ENCODE peak calls at places on chromosome 1, in nine cellular contexts. Z is tibial artery; P is mesendoderm; L is kidney epithelial cell; V is CD8-positive, alpha-beta memory T cell; I is testis; Y is lower lobe of right lung; O is colonic mucosa; H is Peyer's patch. E is an unnamed sample. For H3K27me3, the result is how much of the 10 kb centered on the place peaks cover.

GRCh38 chr1:21927531-21928237 is 9.4 kb downstream of the HSPG2 start:
- DNase-seq in P (no peak), Z (peak), O (peak), V (no peak), I (peak), H (peak), Y (no peak), L (no peak), E (no peak)

GRCh38 chr1:40803902-40804301 is 20.3 kb downstream of the KCNQ4 start:
- DNase-seq in I (no peak), H (no peak), V (no peak), Y (no peak), L (no peak), O (no peak), P (no peak), Z (no peak), E (no peak)

GRCh38 chr1:245365621-245366020 is 210.8 kb downstream of the KIF26B start:
- DNase-seq in Z (no peak), V (no peak), P (no peak), O (no peak), I (peak), Y (no peak), H (no peak), L (no peak), E (no peak)

GRCh38 chr1:112862753-112863426 is 93.1 kb downstream of the SLC16A1 start:
- DNase-seq in I (no peak), P (no peak), V (no peak), O (no peak), Y (no peak), L (peak), Z (peak), H (no peak), E (no peak)

GRCh38 chr1:229254910-229255541 is 15.9 kb upstream of the RAB4A start:
- DNase-seq in H (no peak), Y (no peak), I (no peak), Z (no peak), O (no peak), P (peak), L (no peak), V (no peak), E (peak)

GRCh38 chr1:10541286-10541685 is 66.5 kb downstream of the PEX14 start:
- DNase-seq in P (no peak), Z (no peak), I (no peak), L (no peak), H (no peak), Y (no peak), V (no peak), O (no peak), E (no peak)

GRCh38 chr1:62281922-62282555 is 37.2 kb downstream of the KANK4 start:
- DNase-seq in L (no peak), H (no peak), P (no peak), Z (peak), V (no peak), Y (no peak), I (no peak), O (no peak), E (no peak)

GRCh38 chr1:55071477-55071876 is 32.1 kb downstream of the PCSK9 start:
- DNase-seq in L (no peak), P (peak), I (peak), Y (no peak), H (no peak), Z (no peak), V (no peak), O (no peak), E (no peak)

GRCh38 chr1:18536943-18537342 is 56.2 kb downstream of the KLHDC7A start:
- DNase-seq in O (no peak), I (no peak), Y (no peak), L (no peak), Z (no peak), V (no peak), P (no peak), H (no peak), E (no peak)

GRCh38 chr1:24599265-24599664 is 43.4 kb downstream of the NCMAP start:
- DNase-seq in Z (no peak), I (no peak), V (no peak), L (no peak), O (no peak), Y (no peak), P (no peak), H (no peak), E (no peak)

GRCh38 chr1:166947398-166948043 is 27.8 kb downstream of the ILDR2 start:
- DNase-seq in L (peak), H (no peak), O (no peak), Y (peak), V (no peak), P (peak), I (peak), Z (peak), E (no peak)

GRCh38 chr1:53367503-53368313 is 39.8 kb upstream of the LRP8 start:
- DNase-seq in Z (peak), L (no peak), P (no peak), H (peak), O (no peak), Y (no peak), V (no peak), I (peak), E (peak)

GRCh38 chr1:24285231-24285630 is 33.9 kb upstream of the GRHL3 start:
- DNase-seq in P (no peak), I (no peak), Z (no peak), Y (no peak), H (no peak), O (no peak), V (no peak), L (no peak), E (no peak)

GRCh38 chr1:43435146-43436145 is 18.3 kb downstream of the HYI start:
- DNase-seq in Z (peak), V (no peak), P (peak), H (no peak), O (no peak), L (no peak), Y (no peak), I (peak), E (no peak)

GRCh38 chr1:182478238-182478637 is 28.3 kb downstream of the RGSL1 start:
- DNase-seq in L (no peak), O (no peak), Y (no peak), H (no peak), Z (no peak), I (no peak), P (no peak), V (no peak), E (no peak)
- H3K27me3 ChIP-seq in L (under half), O (under half), Y (under half), H (under half), Z (under half), I (under half), P (under half), V (under half), E (under half)

GRCh38 chr1:200891774-200892157 is 2.9 kb upstream of the INAVA start:
- DNase-seq in V (no peak), L (no peak), Z (no peak), P (peak), H (peak), O (peak), Y (no peak), I (no peak), E (peak)
- H3K4me3 ChIP-seq in V (no peak), L (peak), Z (peak), P (peak), H (peak), O (peak), Y (peak), I (peak), E (peak)

DNA sequence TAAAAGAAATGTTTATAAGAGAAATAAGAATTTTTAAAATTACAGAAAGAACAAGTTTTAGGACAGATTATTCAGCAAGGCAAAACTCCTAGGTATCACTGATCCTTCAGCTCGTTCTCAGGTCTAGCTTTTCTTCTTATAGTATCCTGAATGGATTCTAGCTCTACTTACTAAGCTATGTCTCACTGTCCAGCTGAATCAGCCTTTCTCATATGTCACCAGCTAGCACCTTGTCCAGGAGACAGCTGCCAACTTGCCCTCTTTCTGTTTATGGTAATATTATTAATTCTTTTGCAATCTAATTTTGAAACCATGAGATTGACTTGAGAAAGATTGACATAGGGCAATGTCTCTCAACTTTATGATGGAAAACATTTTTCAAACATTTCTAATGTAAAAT is 159.9 kb downstream of the LYPLAL1 start:
- DNase-seq in V (no peak), O (no peak), Z (no peak), I (no peak), L (no peak), H (no peak), P (no peak), Y (no peak), E (no peak)
- H3K27me3 ChIP-seq in V (under half), O (under half), Z (under half), I (under half), L (under half), H (under half), P (under half), Y (under half), E (under half)

GRCh38 chr1:92482665-92483441 is 3.9 kb downstream of the GFI1 start:
- DNase-seq in V (no peak), I (no peak), Y (peak), H (peak), P (peak), L (no peak), Z (no peak), O (peak), E (peak)

GRCh38 chr1:92481598-92482403 is 4.9 kb downstream of the GFI1 start:
- DNase-seq in Z (no peak), O (peak), I (no peak), H (peak), L (no peak), P (peak), V (no peak), Y (peak), E (no peak)

GRCh38 chr1:92480813-92481597 is 5.7 kb downstream of the GFI1 start:
- DNase-seq in P (peak), V (no peak), Y (peak), O (no peak), H (peak), L (no peak), Z (no peak), I (no peak), E (no peak)

GRCh38 chr1:92483442-92484170 is 3.1 kb downstream of the GFI1 start:
- DNase-seq in V (peak), Y (peak), L (no peak), I (no peak), P (peak), O (peak), H (peak), Z (no peak), E (peak)

GRCh38 chr1:92482404-92482664 is 4.4 kb downstream of the GFI1 start:
- DNase-seq in I (no peak), Y (peak), V (no peak), Z (no peak), H (no peak), P (no peak), O (no peak), L (no peak), E (no peak)
- H3K4me3 ChIP-seq in I (no peak), Y (peak), V (peak), Z (peak), H (peak), P (no peak), O (peak), L (no peak), E (peak)

GRCh38 chr1:155079210-155079486 is 511 bp downstream of the EFNA3 start:
- DNase-seq in I (no peak), Y (no peak), Z (no peak), O (no peak), L (no peak), V (no peak), H (no peak), P (no peak), E (no peak)
- H3K27me3 ChIP-seq in I (under half), Y (half or more), Z (half or more), O (under half), L (half or more), V (under half), H (under half), P (under half), E (half or more)

GRCh38 chr1:100387644-100388350 is 35.5 kb downstream of the CDC14A start:
- DNase-seq in Y (no peak), I (no peak), O (no peak), Z (no peak), H (no peak), V (no peak), P (peak), L (no peak), E (no peak)
- H3K4me3 ChIP-seq in Y (peak), I (no peak), O (no peak), Z (no peak), H (no peak), V (peak), P (no peak), L (no peak), E (peak)

DNA sequence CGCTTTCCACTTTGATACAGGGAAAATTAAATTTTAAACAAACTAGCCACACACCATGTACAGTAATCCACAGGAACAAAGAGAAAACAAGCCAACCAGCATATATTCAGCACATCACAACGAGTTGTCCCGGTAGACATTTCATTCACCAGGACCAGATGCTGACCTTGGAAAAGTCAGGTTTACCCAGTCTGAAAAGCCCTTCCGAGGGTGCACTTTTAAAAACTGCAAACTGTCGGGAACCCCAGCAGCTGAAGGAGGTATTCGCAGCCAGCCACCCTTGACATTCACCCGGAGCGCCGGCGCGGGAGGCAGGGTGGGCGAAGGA is 1.2 kb downstream of the MCOLN3 start:
- DNase-seq in P (no peak), L (no peak), H (no peak), Z (no peak), V (no peak), I (no peak), Y (no peak), O (no peak), E (no peak)
- H3K27me3 ChIP-seq in P (under half), L (under half), H (under half), Z (under half), V (under half), I (under half), Y (under half), O (under half), E (under half)

GRCh38 chr1:51663721-51664120 is 46.8 kb downstream of the OSBPL9 start:
- DNase-seq in P (no peak), I (no peak), Z (no peak), Y (no peak), O (no peak), H (no peak), V (no peak), L (no peak), E (no peak)

GRCh38 chr1:51661081-51661518 is 44.2 kb downstream of the OSBPL9 start:
- DNase-seq in I (no peak), V (no peak), Y (no peak), P (no peak), L (peak), H (no peak), Z (no peak), O (no peak), E (no peak)

GRCh38 chr1:51664412-51665240 is 47.7 kb downstream of the OSBPL9 start:
- DNase-seq in O (no peak), H (no peak), P (no peak), L (no peak), Z (no peak), I (no peak), Y (no peak), V (no peak), E (no peak)

GRCh38 chr1:51663105-51663504 is 46.2 kb downstream of the OSBPL9 start:
- DNase-seq in P (no peak), O (no peak), I (no peak), V (no peak), Y (no peak), L (no peak), Z (no peak), H (no peak), E (no peak)

GRCh38 chr1:51660570-51660969 is 43.7 kb downstream of the OSBPL9 start:
- DNase-seq in Y (no peak), L (no peak), P (no peak), I (no peak), O (no peak), Z (no peak), H (no peak), V (no peak), E (no peak)
- H3K4me3 ChIP-seq in Y (no peak), L (no peak), P (no peak), I (no peak), O (no peak), Z (no peak), H (no peak), V (no peak), E (no peak)

DNA sequence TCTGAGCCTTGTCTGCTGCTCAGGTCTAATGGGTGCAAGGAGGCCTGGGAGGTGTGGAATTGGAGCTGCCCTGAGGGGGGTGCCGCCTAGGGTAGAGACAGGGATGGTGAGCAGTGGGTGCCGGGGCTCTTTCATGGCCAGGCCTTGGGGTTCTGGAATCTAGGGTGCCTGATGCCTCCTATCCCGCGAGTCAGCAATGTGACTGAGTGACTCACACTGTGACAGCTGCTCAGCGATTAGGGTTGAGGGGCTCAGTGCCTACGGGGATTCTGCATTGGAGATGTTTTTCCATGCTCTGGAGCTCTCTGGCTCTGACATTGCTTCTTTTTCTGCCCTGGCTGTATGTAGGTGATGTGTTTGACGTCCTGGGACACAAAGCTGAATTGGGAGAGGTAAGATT is 16.8 kb downstream of the ATP8B2 start:
- DNase-seq in I (no peak), Y (no peak), O (no peak), L (no peak), P (no peak), H (no peak), Z (no peak), V (no peak), E (no peak)
- H3K27me3 ChIP-seq in I (under half), Y (under half), O (under half), L (under half), P (under half), H (under half), Z (under half), V (under half), E (under half)

GRCh38 chr1:158008630-158009029 is 15.2 kb downstream of the KIRREL1 start:
- DNase-seq in H (no peak), O (no peak), Y (no peak), V (no peak), I (no peak), Z (no peak), L (no peak), P (no peak), E (no peak)

GRCh38 chr1:158014702-158015320 is 21.4 kb downstream of the KIRREL1 start:
- DNase-seq in P (no peak), O (no peak), I (no peak), Z (no peak), Y (no peak), V (no peak), L (no peak), H (no peak), E (no peak)

GRCh38 chr1:158007949-158008386 is 14.5 kb downstream of the KIRREL1 start:
- DNase-seq in I (no peak), P (peak), L (no peak), O (no peak), V (no peak), Z (no peak), Y (no peak), H (no peak), E (no peak)

GRCh38 chr1:158013840-158014520 is 20.5 kb downstream of the KIRREL1 start:
- DNase-seq in V (no peak), L (no peak), I (no peak), P (no peak), Y (no peak), H (no peak), O (no peak), Z (no peak), E (no peak)

DNA sequence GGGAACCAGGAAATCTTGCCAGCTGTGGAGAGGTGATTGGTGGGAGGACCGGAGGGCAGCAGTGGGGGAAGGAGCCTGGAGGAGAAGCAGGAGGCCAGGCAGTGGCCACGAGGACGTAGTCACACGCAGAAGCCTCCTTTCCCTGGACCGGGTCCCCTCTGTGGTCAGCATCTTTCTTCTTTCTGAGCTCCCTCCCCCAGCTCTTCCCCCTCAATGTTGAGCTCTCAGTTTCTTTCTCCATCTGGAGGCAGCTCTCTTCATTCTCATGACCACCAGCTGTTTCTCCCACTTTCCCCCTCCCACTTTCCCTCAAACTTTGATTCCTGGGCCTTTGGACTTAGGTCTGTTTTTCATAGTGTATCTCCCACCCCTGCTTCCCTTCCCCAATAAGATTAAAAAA is 18.3 kb downstream of the KIRREL1 start:
- DNase-seq in V (no peak), Z (no peak), P (no peak), I (no peak), H (no peak), Y (no peak), L (no peak), O (no peak), E (no peak)
- H3K4me3 ChIP-seq in V (no peak), Z (no peak), P (no peak), I (no peak), H (no peak), Y (no peak), L (no peak), O (no peak), E (no peak)

E was measured in MM.1S.